ENCODE peak calls at places on chromosomes 16 and 17, in eight cellular contexts. J is B cell; C is foreskin fibroblast; B is ELR; H is CD4-positive, alpha-beta T cell; Q is activated CD8-positive, alpha-beta memory T cell treated with anti-CD3 and anti-CD28 coated beads, Interleukin-2, amount 50 U/mL, for 48 hours; Y is GM12865; W is esophagus squamous epithelium. X is an unnamed sample.

GRCh38 chr17:83199500-83200201 is 120.2 kb downstream of the METRNL start:
- DNase-seq in Y (no peak), W (no peak), J (peak), C (peak), B (peak), Q (peak), H (no peak), X (no peak)

GRCh38 chr17:79777166-79777843 is 643 bp upstream of the CBX2 start:
- DNase-seq in B (peak), Y (peak), J (no peak), H (no peak), C (no peak), W (no peak), Q (peak), X (peak)

GRCh38 chr17:44219126-44219635 is 294 bp downstream of the UBTF start:
- DNase-seq in H (no peak), C (peak), J (peak), Y (peak), Q (peak), B (peak), W (no peak), X (peak)

GRCh38 chr16:80909720-80910119 is 97.0 kb downstream of the CMC2 start:
- DNase-seq in Y (no peak), Q (no peak), W (no peak), H (no peak), C (no peak), J (no peak), B (no peak), X (no peak)

GRCh38 chr16:68668266-68668665 is 23.2 kb downstream of the CDH3 start:
- DNase-seq in J (no peak), B (peak), W (no peak), Q (no peak), H (no peak), Y (peak), C (no peak), X (no peak)

GRCh38 chr17:58351710-58352017 is 337 bp downstream of the SUPT4H1 start:
- DNase-seq in C (no peak), B (peak), J (no peak), Y (no peak), W (no peak), H (no peak), Q (no peak), X (no peak)

GRCh38 chr17:20127660-20128413 is 118.7 kb downstream of the SPECC1 start:
- DNase-seq in J (no peak), C (peak), Q (no peak), W (no peak), H (no peak), B (peak), Y (no peak), X (no peak)

GRCh38 chr16:4615389-4616046 is 830 bp upstream of the UBALD1 start:
- DNase-seq in Q (peak), H (no peak), J (no peak), C (no peak), Y (no peak), B (no peak), W (no peak), X (no peak)

GRCh38 chr16:81738831-81739496 is 40.1 kb upstream of the PLCG2 start:
- DNase-seq in Q (no peak), B (no peak), C (no peak), H (no peak), W (peak), J (peak), Y (peak), X (no peak)

GRCh38 chr16:17432902-17433576 is 37.7 kb downstream of the XYLT1 start:
- DNase-seq in W (no peak), J (no peak), C (no peak), Y (no peak), B (no peak), Q (no peak), H (no peak), X (no peak)

GRCh38 chr17:83057397-83057761 is 22.0 kb upstream of the METRNL start:
- DNase-seq in Q (no peak), W (no peak), J (peak), H (no peak), C (no peak), B (no peak), Y (no peak), X (no peak)

GRCh38 chr17:72460711-72461110 is 339.9 kb downstream of the SOX9 start:
- DNase-seq in J (no peak), W (no peak), C (no peak), H (no peak), Q (no peak), B (no peak), Y (no peak), X (no peak)

GRCh38 chr17:50346313-50347086 is 574 bp downstream of the XYLT2 start:
- DNase-seq in Y (peak), W (no peak), J (no peak), C (no peak), H (peak), Q (peak), B (peak), X (no peak)

GRCh38 chr17:76784926-76785325 is 47.0 kb downstream of the MFSD11 start:
- DNase-seq in Y (no peak), C (no peak), J (no peak), Q (no peak), B (no peak), W (no peak), H (no peak), X (no peak)

GRCh38 chr16:68229431-68230175 is 6.3 kb downstream of the ESRP2 start:
- DNase-seq in Y (peak), B (peak), J (peak), H (peak), C (peak), W (no peak), Q (peak), X (peak)

GRCh38 chr17:20244671-20245070 is 222.7 kb downstream of the LGALS9B start:
- DNase-seq in C (no peak), H (no peak), Q (no peak), B (no peak), W (no peak), J (no peak), Y (no peak), X (no peak)

GRCh38 chr16:2819179-2819938 is 2.3 kb downstream of the PRSS21 start:
- DNase-seq in W (no peak), C (no peak), Y (no peak), B (no peak), Q (no peak), J (no peak), H (no peak), X (no peak)

GRCh38 chr17:13775450-13775849 is 173.7 kb upstream of the HS3ST3A1 start:
- DNase-seq in J (no peak), B (no peak), Q (no peak), C (no peak), W (no peak), H (no peak), Y (no peak), X (no peak)

GRCh38 chr17:14699569-14700190 is 398.8 kb downstream of the HS3ST3B1 start:
- DNase-seq in J (no peak), B (no peak), H (no peak), Y (no peak), Q (no peak), C (no peak), W (no peak), X (no peak)

GRCh38 chr16:16120382-16121184 is 102.7 kb downstream of the ABCC6 start:
- DNase-seq in J (no peak), B (no peak), C (peak), Q (no peak), H (no peak), W (no peak), Y (no peak), X (no peak)

GRCh38 chr16:381788-382717 is at the start of gene PGAP6:
- DNase-seq in W (no peak), Q (peak), H (peak), B (peak), C (peak), J (peak), Y (peak), X (no peak)

GRCh38 chr16:9090960-9091866 is at the start of gene HAPSTR1:
- DNase-seq in Q (peak), C (peak), J (peak), Y (peak), B (peak), H (peak), W (peak), X (peak)

GRCh38 chr16:81551141-81551808 is 106.7 kb downstream of the CMIP start:
- DNase-seq in C (peak), W (no peak), Q (no peak), Y (peak), H (no peak), J (no peak), B (peak), X (peak)

GRCh38 chr16:82881517-82881916 is 254.7 kb downstream of the CDH13 start:
- DNase-seq in W (no peak), C (no peak), B (no peak), Y (no peak), J (no peak), H (no peak), Q (no peak), X (no peak)

GRCh38 chr17:65294184-65294719 is 157.1 kb downstream of the RGS9 start:
- DNase-seq in C (peak), B (peak), Q (peak), H (peak), J (no peak), Y (peak), W (no peak), X (peak)

GRCh38 chr16:65538945-65539344 is 417.1 kb upstream of the CDH11 start:
- DNase-seq in W (no peak), Y (no peak), Q (no peak), C (peak), B (no peak), H (no peak), J (no peak), X (no peak)

GRCh38 chr16:67995423-67995822 is 3.9 kb downstream of the DPEP2 start:
- DNase-seq in Y (peak), W (no peak), J (peak), B (peak), H (no peak), C (no peak), Q (no peak), X (no peak)

GRCh38 chr17:5794881-5795486 is 210.7 kb upstream of the NLRP1 start:
- DNase-seq in C (no peak), Y (peak), Q (no peak), J (no peak), B (no peak), H (no peak), W (no peak), X (no peak)

GRCh38 chr17:63774141-63774981 is at the start of gene DDX42:
- DNase-seq in B (peak), H (peak), W (peak), Y (no peak), Q (no peak), C (peak), J (peak), X (peak)

GRCh38 chr17:80224683-80225082 is 4.5 kb downstream of the SLC26A11 start:
- DNase-seq in Q (no peak), J (no peak), W (no peak), Y (no peak), B (no peak), C (no peak), H (no peak), X (no peak)

GRCh38 chr17:10161392-10161791 is 37.0 kb downstream of the GAS7 start:
- DNase-seq in Y (no peak), B (no peak), C (no peak), J (peak), W (no peak), H (no peak), Q (no peak), X (no peak)

GRCh38 chr17:83122834-83123233 is 43.4 kb downstream of the METRNL start:
- DNase-seq in C (no peak), Y (no peak), Q (peak), W (no peak), B (no peak), J (no peak), H (no peak), X (no peak)

GRCh38 chr16:56425439-56425832 is at the start of gene AMFR:
- DNase-seq in B (peak), Y (peak), C (peak), Q (peak), W (no peak), H (peak), J (peak), X (peak)

GRCh38 chr17:83155128-83156081 is 76.0 kb downstream of the METRNL start:
- DNase-seq in Q (peak), B (peak), H (no peak), W (no peak), Y (no peak), J (no peak), C (peak), X (no peak)

GRCh38 chr17:47896672-47897490 is 845 bp downstream of the SP2 start:
- DNase-seq in Y (no peak), H (no peak), W (no peak), B (peak), J (no peak), Q (no peak), C (no peak), X (no peak)